ENCODE peak calls at places on chromosomes 1 and 21, in four cellular contexts. F, R, I and T are unnamed samples.

GRCh38 chr1:18588093-18588492 is 42.6 kb upstream of the PAX7 start:
- DNase-seq in F (no peak), R (no peak), I (no peak), T (no peak)

GRCh38 chr1:163084330-163084729 is 15.2 kb downstream of the RGS4 start:
- DNase-seq in F (no peak), R (no peak), I (no peak), T (no peak)

GRCh38 chr1:208654241-208654640 is 410.1 kb upstream of the PLXNA2 start:
- DNase-seq in F (peak; percentile 22), R (no peak), I (peak; percentile 72), T (no peak)

GRCh38 chr1:39692152-39693064 is 1.2 kb upstream of the HPCAL4 start:
- DNase-seq in F (no peak), R (peak; percentile 82), I (peak; percentile 90), T (no peak)

GRCh38 chr1:214386333-214386732 is 105.4 kb downstream of the SMYD2 start:
- DNase-seq in F (no peak), R (peak; percentile 10), I (no peak), T (no peak)

GRCh38 chr1:183318433-183318832 is 99.7 kb downstream of the NMNAT2 start:
- DNase-seq in F (no peak), R (no peak), I (peak; percentile 75), T (no peak)

GRCh38 chr1:200134116-200134515 is 106.6 kb downstream of the NR5A2 start:
- DNase-seq in F (no peak), R (no peak), I (no peak), T (no peak)

GRCh38 chr1:29736582-29737188 is 500.4 kb downstream of the PTPRU start:
- DNase-seq in F (no peak), R (peak; percentile 63), I (peak; percentile 89), T (no peak)

GRCh38 chr21:14833221-14833620 is 231.6 kb downstream of the NRIP1 start:
- DNase-seq in F (no peak), R (no peak), I (no peak), T (no peak)

GRCh38 chr21:35134299-35134698 is 85.2 kb upstream of the RUNX1 start:
- DNase-seq in F (no peak), R (no peak), I (no peak), T (no peak)

GRCh38 chr1:231781887-231782286 is 155.3 kb downstream of the DISC1 start:
- DNase-seq in F (no peak), R (no peak), I (no peak), T (no peak)

GRCh38 chr1:116769561-116769977 is 15.3 kb downstream of the CD2 start:
- DNase-seq in F (no peak), R (no peak), I (no peak), T (no peak)

GRCh38 chr1:42848823-42849537 is 2.6 kb downstream of the ZNF691 start:
- DNase-seq in F (no peak), R (no peak), I (no peak), T (no peak)

GRCh38 chr1:29222686-29223085 is 8.0 kb downstream of the MECR start:
- DNase-seq in F (no peak), R (no peak), I (no peak), T (no peak)

GRCh38 chr21:43287974-43288755 is 119.4 kb downstream of the CRYAA start:
- DNase-seq in F (no peak), R (no peak), I (no peak), T (peak; percentile 63)

GRCh38 chr1:155971910-155972809 is 6.2 kb downstream of the ARHGEF2 start:
- DNase-seq in F (no peak), R (no peak), I (no peak), T (peak; percentile 77)

GRCh38 chr1:155974208-155975165 is 3.9 kb downstream of the ARHGEF2 start:
- DNase-seq in F (no peak), R (no peak), I (no peak), T (no peak)

GRCh38 chr1:155976062-155976912 is 2.1 kb downstream of the ARHGEF2 start:
- DNase-seq in F (no peak), R (peak; percentile 50), I (peak; percentile 88), T (peak; percentile 85)

GRCh38 chr1:155975375-155976061 is 2.8 kb downstream of the ARHGEF2 start:
- DNase-seq in F (no peak), R (no peak), I (no peak), T (no peak)

GRCh38 chr1:155973723-155974122 is 4.6 kb downstream of the ARHGEF2 start:
- DNase-seq in F (no peak), R (no peak), I (no peak), T (no peak)
- H3K27ac ChIP-seq in F (no peak overlapping the region), R (no peak overlapping the region), I (no peak overlapping the region), T (peak overlapping the region; percentile 99)

GRCh38 chr1:114670083-114671010 is 498 bp upstream of the DENND2C start:
- DNase-seq in F (peak; percentile 88), R (peak; percentile 90), I (peak; percentile 95), T (peak; percentile 96)

GRCh38 chr1:114671011-114671938 is 1.4 kb upstream of the DENND2C start:
- DNase-seq in F (no peak), R (no peak), I (no peak), T (no peak)

GRCh38 chr1:114668373-114668772 is 1.5 kb downstream of the DENND2C start:
- DNase-seq in F (no peak), R (no peak), I (no peak), T (no peak)

GRCh38 chr1:114668784-114669561 is 876 bp downstream of the DENND2C start:
- DNase-seq in F (no peak), R (no peak), I (peak; percentile 28), T (no peak)

DNA sequence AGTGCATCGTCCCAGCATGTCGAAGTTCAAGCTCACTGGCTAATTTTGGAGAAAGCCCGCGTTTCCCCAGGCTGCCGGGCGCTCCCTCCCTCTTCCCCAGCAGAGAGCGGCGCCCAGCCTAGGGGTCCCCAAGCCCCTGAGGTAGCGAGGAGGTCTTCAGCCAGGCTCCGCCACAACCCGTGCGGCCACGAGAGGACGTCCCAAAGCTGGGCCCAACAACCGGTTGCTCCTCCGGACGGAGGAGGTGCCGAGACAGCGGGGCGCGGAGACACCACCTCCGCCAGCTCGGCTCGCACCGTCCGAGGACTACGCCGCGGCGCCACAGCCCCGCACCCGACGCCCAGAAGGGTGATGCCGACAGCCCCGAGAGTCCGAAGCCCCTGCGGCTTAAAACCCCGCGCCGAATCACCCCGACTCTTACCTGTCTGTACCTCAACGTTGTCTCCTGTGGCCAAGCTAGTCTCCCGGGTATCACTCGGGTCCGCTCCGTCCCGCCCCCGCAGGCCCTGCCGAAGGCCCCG is at the start of gene DENND2C:
- DNase-seq in F (no peak), R (no peak), I (peak; percentile 82), T (no peak)
- TF ChIP-seq CTCF in F (no peak), R (peak; percentile 16), I (peak; percentile 49), T (no peak)

GRCh38 chr1:211474426-211474825 is 17.5 kb downstream of the RD3 start:
- DNase-seq in F (no peak), R (no peak), I (no peak), T (no peak)
- TF ChIP-seq POLR2AphosphoS5 in F (no peak), R (no peak), I (no peak), T (no peak)

GRCh38 chr1:158076461-158076860 is 83.0 kb downstream of the KIRREL1 start:
- DNase-seq in F (no peak), R (no peak), I (no peak), T (no peak)
- H3K27ac ChIP-seq in F (no peak overlapping the region), R (no peak overlapping the region), I (peak overlapping the region; percentile 63), T (no peak overlapping the region)

GRCh38 chr1:46026531-46026930 is 105.9 kb downstream of the PIK3R3 start:
- DNase-seq in F (no peak), R (no peak), I (no peak), T (no peak)

GRCh38 chr1:46017876-46018503 is 114.4 kb downstream of the PIK3R3 start:
- DNase-seq in F (no peak), R (no peak), I (no peak), T (no peak)

GRCh38 chr1:46020005-46020404 is 112.4 kb downstream of the PIK3R3 start:
- DNase-seq in F (no peak), R (no peak), I (no peak), T (no peak)

GRCh38 chr1:46019348-46019747 is 113.1 kb downstream of the PIK3R3 start:
- DNase-seq in F (no peak), R (no peak), I (no peak), T (no peak)

DNA sequence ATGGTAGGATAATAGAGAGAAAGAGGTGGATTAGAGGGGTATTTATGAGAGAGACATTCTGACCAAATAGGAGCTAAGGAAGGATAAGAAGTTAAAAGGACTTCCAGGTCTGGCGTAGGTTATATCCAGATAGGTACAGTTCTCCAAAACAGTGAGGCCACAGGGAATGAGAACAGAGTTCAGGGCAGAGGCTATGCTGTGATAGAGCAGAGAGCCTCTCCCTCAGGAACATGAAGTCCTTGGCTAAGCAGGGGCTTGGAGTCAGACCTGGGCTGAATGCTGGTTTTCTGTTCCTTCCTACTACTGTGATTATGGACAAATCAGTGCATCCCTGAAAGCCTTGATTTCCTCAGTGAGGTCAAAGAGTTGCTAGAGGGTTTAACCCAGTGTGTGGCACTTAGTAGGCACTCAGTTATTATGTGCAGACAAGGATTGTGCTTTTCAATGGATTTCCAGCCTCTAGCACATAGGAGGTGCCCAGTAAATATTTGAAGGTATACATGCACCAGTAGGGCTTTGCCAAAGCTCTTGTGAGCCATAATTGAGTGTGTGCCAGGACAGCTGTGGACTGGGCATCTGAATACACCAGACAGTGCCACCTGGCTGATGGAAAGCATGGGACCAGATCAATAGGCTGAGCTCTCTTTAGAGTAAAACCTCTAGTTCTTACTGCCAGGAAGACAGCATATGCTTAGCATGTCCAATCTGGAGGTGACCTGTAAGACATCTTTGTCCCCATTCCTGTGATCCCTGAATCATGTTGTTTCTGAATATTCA is 111.2 kb downstream of the PIK3R3 start:
- DNase-seq in F (no peak), R (no peak), I (no peak), T (no peak)
- TF ChIP-seq CTCF in F (no peak), R (no peak), I (no peak), T (no peak)